ENCODE peak calls at places on chromosomes 11 and 22, in seven cellular contexts. F, M, X, O, Q, T and Z are unnamed samples.

GRCh38 chr11:94134651-94135512 is 6.2 kb downstream of the PANX1 start:
- DNase-seq in T (peak), X (no peak), M (peak), Q (peak), F (no peak), O (peak), Z (no peak)

GRCh38 chr11:66288138-66288865 is 641 bp downstream of the YIF1A start:
- DNase-seq in Q (no peak), X (no peak), M (peak), O (peak), F (no peak), T (no peak), Z (peak)

GRCh38 chr11:10581481-10582019 is 13.1 kb upstream of the LYVE1 start:
- DNase-seq in X (no peak), T (peak), M (peak), F (no peak), Q (no peak), O (no peak), Z (no peak)

GRCh38 chr11:67586568-67587250 is 3.1 kb downstream of the GSTP1 start:
- DNase-seq in T (no peak), O (no peak), X (no peak), M (no peak), F (no peak), Q (no peak), Z (no peak)

GRCh38 chr11:37511425-37511933 is 913.4 kb upstream of the RAG2 start:
- DNase-seq in M (peak), O (no peak), Q (peak), T (peak), F (no peak), X (no peak), Z (no peak)

GRCh38 chr11:68471360-68472340 is 11.1 kb downstream of the PPP6R3 start:
- DNase-seq in M (no peak), O (peak), X (no peak), T (peak), F (no peak), Q (no peak), Z (no peak)

GRCh38 chr11:3877252-3878035 is 22.0 kb downstream of the STIM1 start:
- DNase-seq in M (peak), O (no peak), X (no peak), F (peak), Q (no peak), T (no peak), Z (no peak)

GRCh38 chr11:79708319-79708928 is 267.6 kb upstream of the TENM4 start:
- DNase-seq in T (peak), F (peak), M (peak), O (no peak), Q (peak), X (no peak), Z (peak)

GRCh38 chr22:45945621-45946020 is 31.3 kb downstream of the WNT7B start:
- DNase-seq in M (no peak), F (no peak), T (no peak), Q (no peak), X (no peak), O (no peak), Z (no peak)

GRCh38 chr11:35344990-35345655 is 74.2 kb downstream of the SLC1A2 start:
- DNase-seq in O (no peak), F (no peak), Q (peak), M (no peak), X (no peak), T (no peak), Z (no peak)

GRCh38 chr11:108538022-108538424 is 39.8 kb upstream of the POGLUT3 start:
- DNase-seq in M (no peak), O (peak), T (no peak), Q (no peak), X (no peak), F (no peak), Z (no peak)

GRCh38 chr11:61616443-61616842 is 35.6 kb upstream of the SYT7 start:
- DNase-seq in X (no peak), O (no peak), F (no peak), Q (peak), M (peak), T (peak), Z (no peak)

GRCh38 chr11:73028621-73029020 is 113.5 kb downstream of the FCHSD2 start:
- DNase-seq in T (no peak), X (no peak), Q (no peak), F (no peak), M (no peak), O (no peak), Z (no peak)

GRCh38 chr11:73293356-73293936 is 14.6 kb upstream of the ARHGEF17 start:
- DNase-seq in F (no peak), M (no peak), Q (no peak), O (peak), X (no peak), T (no peak), Z (no peak)

GRCh38 chr11:12502041-12502440 is 124.7 kb downstream of the PARVA start:
- DNase-seq in O (no peak), F (no peak), M (no peak), Q (no peak), X (no peak), T (peak), Z (no peak)

GRCh38 chr11:88281317-88281712 is 56.2 kb downstream of the CTSC start:
- DNase-seq in M (peak), T (no peak), O (no peak), Q (peak), X (no peak), F (peak), Z (peak)

GRCh38 chr11:1934326-1935155 is 12.6 kb upstream of the MRPL23 start:
- DNase-seq in T (no peak), O (no peak), F (no peak), Q (no peak), M (no peak), X (no peak), Z (no peak)

GRCh38 chr11:34243620-34244493 is 114.0 kb downstream of the ABTB2 start:
- DNase-seq in F (no peak), X (peak), M (peak), O (no peak), Q (peak), T (peak), Z (peak)

DNA sequence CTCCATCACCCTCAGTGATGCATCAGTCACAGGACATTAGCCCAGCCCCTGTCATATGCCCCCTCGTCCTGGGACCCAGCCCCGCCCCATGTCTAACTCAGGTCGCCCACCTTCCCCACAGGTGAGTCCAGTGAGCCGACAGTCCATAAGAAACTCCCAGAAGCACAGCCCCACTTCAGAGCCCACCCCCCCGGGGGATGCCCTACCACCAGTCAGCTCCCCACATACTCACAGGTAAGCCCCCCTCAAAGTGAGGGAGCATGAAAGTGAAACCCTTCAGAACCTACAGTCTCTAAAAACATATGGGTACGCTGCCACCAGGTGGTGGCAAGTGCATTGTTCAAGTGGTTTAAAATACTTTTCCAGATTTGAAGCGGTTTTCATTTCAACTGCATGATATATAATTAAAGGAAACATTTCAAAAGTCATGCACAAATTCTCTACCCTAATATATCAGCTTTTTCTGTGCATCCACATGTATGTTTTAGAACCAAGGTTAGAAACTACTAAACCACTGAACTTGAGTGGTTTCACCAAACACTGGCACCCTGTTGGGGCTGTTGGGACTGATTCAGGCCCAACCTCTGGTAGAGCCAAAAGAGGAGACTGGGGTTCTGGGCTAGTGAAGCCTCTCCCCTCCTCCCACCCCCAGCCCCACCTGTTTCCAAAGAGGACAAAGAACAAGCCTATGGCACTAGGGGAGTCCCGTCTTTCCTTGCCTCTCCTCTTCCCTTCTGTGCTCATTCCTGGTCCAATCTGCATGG is 17.3 kb downstream of the EPS8L2 start:
- DNase-seq in F (peak), T (peak), M (peak), O (no peak), X (no peak), Q (peak), Z (no peak)
- TF ChIP-seq CTCF in F (peak), T (peak), M (peak), O (peak), X (peak), Q (peak), Z (peak)

DNA sequence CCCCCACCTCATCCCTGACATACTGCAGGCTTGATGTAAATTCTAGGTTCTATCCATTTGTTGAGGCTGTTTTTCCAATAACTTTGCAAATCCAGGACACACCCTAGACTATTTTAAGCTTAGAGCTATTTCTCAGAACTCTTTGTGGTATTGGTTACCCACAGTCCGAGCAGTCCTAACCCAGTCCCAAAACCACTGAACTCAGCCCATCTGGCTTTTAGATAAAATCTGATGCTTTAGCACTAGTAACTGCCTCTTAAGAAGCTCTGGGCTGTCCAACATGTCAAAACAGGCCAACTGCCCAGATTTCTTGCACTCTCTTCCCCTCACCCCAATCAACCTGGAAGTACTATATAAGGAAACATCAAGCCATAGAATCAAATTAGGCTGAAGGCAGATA is 344.4 kb upstream of the CADM1 start:
- DNase-seq in T (no peak), M (no peak), F (no peak), Q (no peak), X (no peak), O (no peak), Z (no peak)
- H3K27ac ChIP-seq in T (no peak), M (no peak), F (no peak), Q (no peak), X (no peak), O (no peak), Z (no peak)

GRCh38 chr11:9535189-9535781 is 38.2 kb upstream of the WEE1 start:
- DNase-seq in F (peak), Q (peak), T (peak), M (peak), O (no peak), X (peak), Z (peak)

GRCh38 chr11:9533053-9533452 is 40.4 kb upstream of the WEE1 start:
- DNase-seq in F (no peak), T (no peak), X (no peak), Q (no peak), M (no peak), O (no peak), Z (no peak)

GRCh38 chr11:9530020-9530628 is 43.3 kb upstream of the WEE1 start:
- DNase-seq in M (no peak), X (no peak), O (no peak), F (peak), Q (no peak), T (no peak), Z (no peak)

GRCh38 chr11:9530901-9531625 is 42.4 kb upstream of the WEE1 start:
- DNase-seq in F (no peak), M (no peak), X (no peak), O (no peak), Q (no peak), T (no peak), Z (peak)

GRCh38 chr11:9533736-9534473 is 39.6 kb upstream of the WEE1 start:
- DNase-seq in Q (no peak), O (no peak), M (no peak), F (no peak), T (no peak), X (no peak), Z (no peak)
- H3K9ac ChIP-seq in Q (no peak), O (no peak), M (no peak), F (no peak), T (no peak), X (no peak), Z (no peak)

DNA sequence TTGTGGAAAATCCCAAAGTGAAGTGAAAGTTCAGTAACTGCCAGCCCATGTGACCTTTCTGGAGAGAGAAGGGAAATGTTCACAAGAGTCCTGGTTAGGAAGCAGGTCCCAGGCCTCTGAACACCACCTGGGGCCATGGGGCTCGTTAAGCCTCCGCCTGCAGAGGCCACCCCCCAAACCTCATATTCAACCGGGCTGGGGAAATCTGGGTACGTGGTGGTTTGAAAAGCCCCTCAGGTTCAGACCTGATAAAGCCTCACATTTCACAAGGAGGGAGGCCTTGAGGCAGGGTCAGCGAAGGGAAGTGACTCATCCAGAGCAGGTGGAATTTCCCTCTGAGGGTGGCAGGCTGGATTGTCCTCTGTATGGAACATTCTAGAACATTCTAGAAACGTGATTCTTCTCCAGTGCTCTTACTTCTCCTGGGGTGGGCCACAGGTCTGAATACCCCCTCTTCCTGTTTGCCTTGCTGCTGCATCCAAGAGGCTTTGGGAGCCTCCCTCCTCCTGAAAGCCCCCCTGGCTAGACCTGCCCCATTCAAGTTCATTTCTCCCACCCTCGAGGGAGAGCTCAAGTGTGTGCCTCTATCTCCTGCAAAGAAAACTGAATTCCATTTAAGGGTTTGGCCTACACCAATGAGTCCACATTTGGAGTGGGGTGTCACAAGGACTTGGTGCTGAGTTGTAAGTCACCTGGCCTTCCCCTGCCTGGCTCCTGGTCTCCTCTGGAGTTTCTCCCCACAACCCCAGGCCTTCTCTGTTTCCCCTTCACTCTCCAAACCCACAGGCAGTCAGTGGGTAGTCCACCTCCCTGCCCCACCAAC is 6.3 kb downstream of the FXYD2 start:
- DNase-seq in O (peak), F (no peak), Q (peak), X (no peak), T (peak), M (peak), Z (no peak)
- TF ChIP-seq CTCF in O (no peak), F (no peak), Q (no peak), X (no peak), T (no peak), M (peak), Z (peak)

GRCh38 chr11:32305460-32305859 is 129.9 kb downstream of the WT1 start:
- DNase-seq in T (no peak), Q (no peak), X (no peak), F (no peak), M (no peak), O (no peak), Z (no peak)
- H3K27ac ChIP-seq in T (no peak), Q (no peak), X (no peak), F (no peak), M (no peak), O (no peak), Z (no peak)

GRCh38 chr11:69634590-69634989 is 6.4 kb upstream of the CCND1 start:
- DNase-seq in Q (no peak), X (no peak), T (no peak), F (no peak), O (no peak), M (no peak), Z (peak)

GRCh38 chr11:69636870-69637600 is 3.9 kb upstream of the CCND1 start:
- DNase-seq in X (no peak), F (no peak), Q (no peak), T (no peak), O (peak), M (no peak), Z (peak)

GRCh38 chr11:69636512-69636866 is 4.5 kb upstream of the CCND1 start:
- DNase-seq in Q (peak), T (peak), M (peak), F (peak), X (peak), O (peak), Z (peak)

GRCh38 chr11:69635210-69635609 is 5.7 kb upstream of the CCND1 start:
- DNase-seq in F (no peak), O (no peak), X (no peak), M (no peak), T (no peak), Q (no peak), Z (peak)

GRCh38 chr11:69635804-69636511 is 5.0 kb upstream of the CCND1 start:
- DNase-seq in Q (no peak), T (no peak), X (no peak), O (peak), M (no peak), F (no peak), Z (peak)
- H3K9ac ChIP-seq in Q (no peak), T (peak), X (peak), O (no peak), M (peak), F (no peak), Z (no peak)